ENCODE peak calls at places on chromosomes 7 and 10, in six cellular contexts. One of them, this sample, is unnamed.
A peak's percentile ranks its signal among the peaks of the same experiment; 100 is the strongest.

GRCh38 chr7:11625669-11626068 is 206.3 kb downstream of the THSD7A start:
- DNase-seq in ovary: no peak
- DNase-seq in hepatocyte: no peak
- DNase-seq in esophagus squamous epithelium: no peak
- DNase-seq in CD8-positive, alpha-beta memory T cell: no peak
- DNase-seq in upper lobe of right lung: no peak
- DNase-seq in this sample: no peak

GRCh38 chr7:105224884-105225651 is 163.7 kb downstream of the SRPK2 start:
- DNase-seq in ovary: no peak
- DNase-seq in hepatocyte: peak; percentile 20
- DNase-seq in CD8-positive, alpha-beta memory T cell: no peak
- DNase-seq in esophagus squamous epithelium: no peak
- DNase-seq in upper lobe of right lung: no peak
- DNase-seq in this sample: no peak

GRCh38 chr7:127760436-127761031 is 108.5 kb downstream of the SND1 start:
- DNase-seq in ovary: no peak
- DNase-seq in CD8-positive, alpha-beta memory T cell: no peak
- DNase-seq in esophagus squamous epithelium: no peak
- DNase-seq in hepatocyte: no peak
- DNase-seq in upper lobe of right lung: no peak
- DNase-seq in this sample: no peak

GRCh38 chr10:525565-526315 is 163.7 kb downstream of the DIP2C start:
- DNase-seq in ovary: no peak
- DNase-seq in hepatocyte: no peak
- DNase-seq in CD8-positive, alpha-beta memory T cell: no peak
- DNase-seq in upper lobe of right lung: peak; percentile 41
- DNase-seq in esophagus squamous epithelium: no peak
- DNase-seq in this sample: peak; percentile 62

GRCh38 chr10:114532226-114532625 is 125.8 kb downstream of the ABLIM1 start:
- DNase-seq in hepatocyte: no peak
- DNase-seq in ovary: no peak
- DNase-seq in CD8-positive, alpha-beta memory T cell: no peak
- DNase-seq in upper lobe of right lung: no peak
- DNase-seq in esophagus squamous epithelium: no peak
- DNase-seq in this sample: no peak

GRCh38 chr7:50711271-50712175 is 71.2 kb downstream of the GRB10 start:
- DNase-seq in upper lobe of right lung: no peak
- DNase-seq in ovary: no peak
- DNase-seq in esophagus squamous epithelium: no peak
- DNase-seq in hepatocyte: no peak
- DNase-seq in CD8-positive, alpha-beta memory T cell: no peak
- DNase-seq in this sample: no peak

GRCh38 chr10:86290933-86291615 is 75.5 kb downstream of the GRID1 start:
- DNase-seq in hepatocyte: no peak
- DNase-seq in CD8-positive, alpha-beta memory T cell: no peak
- DNase-seq in esophagus squamous epithelium: no peak
- DNase-seq in upper lobe of right lung: peak; percentile 42
- DNase-seq in ovary: peak; percentile 1
- DNase-seq in this sample: peak; percentile 59

GRCh38 chr7:83976302-83976701 is 218.3 kb downstream of the SEMA3A start:
- DNase-seq in upper lobe of right lung: no peak
- DNase-seq in esophagus squamous epithelium: no peak
- DNase-seq in CD8-positive, alpha-beta memory T cell: no peak
- DNase-seq in hepatocyte: peak; percentile 58
- DNase-seq in ovary: no peak
- DNase-seq in this sample: no peak

GRCh38 chr7:125984795-125985194 is 1055.2 kb upstream of the POT1 start:
- DNase-seq in esophagus squamous epithelium: no peak
- DNase-seq in hepatocyte: no peak
- DNase-seq in ovary: no peak
- DNase-seq in CD8-positive, alpha-beta memory T cell: no peak
- DNase-seq in upper lobe of right lung: no peak
- DNase-seq in this sample: no peak

GRCh38 chr7:23696916-23697441 is 13.0 kb upstream of the STK31 start:
- DNase-seq in CD8-positive, alpha-beta memory T cell: peak; percentile 69
- DNase-seq in upper lobe of right lung: peak; percentile 78
- DNase-seq in ovary: no peak
- DNase-seq in esophagus squamous epithelium: no peak
- DNase-seq in hepatocyte: peak; percentile 63
- DNase-seq in this sample: peak; percentile 85

GRCh38 chr10:112815238-112816032 is 134.6 kb upstream of the TCF7L2 start:
- DNase-seq in ovary: no peak
- DNase-seq in hepatocyte: peak; percentile 23
- DNase-seq in upper lobe of right lung: no peak
- DNase-seq in esophagus squamous epithelium: no peak
- DNase-seq in CD8-positive, alpha-beta memory T cell: no peak
- DNase-seq in this sample: no peak

GRCh38 chr10:87861034-87861433 is 2.3 kb downstream of the KLLN start:
- DNase-seq in esophagus squamous epithelium: no peak
- DNase-seq in ovary: no peak
- DNase-seq in CD8-positive, alpha-beta memory T cell: no peak
- DNase-seq in upper lobe of right lung: no peak
- DNase-seq in hepatocyte: peak; percentile 19
- DNase-seq in this sample: no peak

GRCh38 chr7:145082366-145083240 is 246.8 kb upstream of the TPK1 start:
- DNase-seq in CD8-positive, alpha-beta memory T cell: no peak
- DNase-seq in upper lobe of right lung: no peak
- DNase-seq in hepatocyte: no peak
- DNase-seq in esophagus squamous epithelium: no peak
- DNase-seq in ovary: no peak
- DNase-seq in this sample: no peak

GRCh38 chr10:11886851-11887250 is 63.7 kb downstream of the PROSER2 start:
- DNase-seq in CD8-positive, alpha-beta memory T cell: no peak
- DNase-seq in esophagus squamous epithelium: no peak
- DNase-seq in ovary: no peak
- DNase-seq in hepatocyte: no peak
- DNase-seq in upper lobe of right lung: peak; percentile 57
- DNase-seq in this sample: peak; percentile 54

GRCh38 chr10:87952612-87953011 is 89.2 kb downstream of the PTEN start:
- DNase-seq in upper lobe of right lung: no peak
- DNase-seq in ovary: no peak
- DNase-seq in CD8-positive, alpha-beta memory T cell: no peak
- DNase-seq in esophagus squamous epithelium: no peak
- DNase-seq in hepatocyte: no peak
- DNase-seq in this sample: no peak

GRCh38 chr7:1940863-1941262 is 270.8 kb downstream of the ELFN1 start:
- DNase-seq in esophagus squamous epithelium: no peak
- DNase-seq in ovary: no peak
- DNase-seq in upper lobe of right lung: no peak
- DNase-seq in hepatocyte: no peak
- DNase-seq in CD8-positive, alpha-beta memory T cell: no peak
- DNase-seq in this sample: peak; percentile 82

GRCh38 chr10:132465193-132465888 is 68.3 kb downstream of the PWWP2B start:
- DNase-seq in esophagus squamous epithelium: no peak
- DNase-seq in hepatocyte: no peak
- DNase-seq in upper lobe of right lung: no peak
- DNase-seq in CD8-positive, alpha-beta memory T cell: peak; percentile 33
- DNase-seq in ovary: no peak
- DNase-seq in this sample: peak; percentile 67

GRCh38 chr10:22324893-22325271 is 4.0 kb downstream of the BMI1 start:
- DNase-seq in hepatocyte: no peak
- DNase-seq in CD8-positive, alpha-beta memory T cell: no peak
- DNase-seq in upper lobe of right lung: no peak
- DNase-seq in ovary: no peak
- DNase-seq in esophagus squamous epithelium: no peak
- DNase-seq in this sample: no peak
- H3K27me3 ChIP-seq in hepatocyte: peaks cover 27% of the 10 kb centered on the region
- H3K27me3 ChIP-seq in CD8-positive, alpha-beta memory T cell: peaks cover 13% of the 10 kb centered on the region
- H3K27me3 ChIP-seq in upper lobe of right lung: peaks cover 6% of the 10 kb centered on the region
- H3K27me3 ChIP-seq in ovary: no peaks in the 10 kb centered on the region
- H3K27me3 ChIP-seq in esophagus squamous epithelium: no peaks in the 10 kb centered on the region
- H3K27me3 ChIP-seq in this sample: no peaks in the 10 kb centered on the region

GRCh38 chr10:110413049-110413783 is 84.5 kb upstream of the DUSP5 start:
- DNase-seq in upper lobe of right lung: no peak
- DNase-seq in hepatocyte: no peak
- DNase-seq in ovary: no peak
- DNase-seq in CD8-positive, alpha-beta memory T cell: no peak
- DNase-seq in esophagus squamous epithelium: no peak
- DNase-seq in this sample: no peak
- H3K27me3 ChIP-seq in upper lobe of right lung: no peaks in the 10 kb centered on the region
- H3K27me3 ChIP-seq in hepatocyte: no peaks in the 10 kb centered on the region
- H3K27me3 ChIP-seq in ovary: no peaks in the 10 kb centered on the region
- H3K27me3 ChIP-seq in CD8-positive, alpha-beta memory T cell: no peaks in the 10 kb centered on the region
- H3K27me3 ChIP-seq in esophagus squamous epithelium: no peaks in the 10 kb centered on the region
- H3K27me3 ChIP-seq in this sample: no peaks in the 10 kb centered on the region

DNA sequence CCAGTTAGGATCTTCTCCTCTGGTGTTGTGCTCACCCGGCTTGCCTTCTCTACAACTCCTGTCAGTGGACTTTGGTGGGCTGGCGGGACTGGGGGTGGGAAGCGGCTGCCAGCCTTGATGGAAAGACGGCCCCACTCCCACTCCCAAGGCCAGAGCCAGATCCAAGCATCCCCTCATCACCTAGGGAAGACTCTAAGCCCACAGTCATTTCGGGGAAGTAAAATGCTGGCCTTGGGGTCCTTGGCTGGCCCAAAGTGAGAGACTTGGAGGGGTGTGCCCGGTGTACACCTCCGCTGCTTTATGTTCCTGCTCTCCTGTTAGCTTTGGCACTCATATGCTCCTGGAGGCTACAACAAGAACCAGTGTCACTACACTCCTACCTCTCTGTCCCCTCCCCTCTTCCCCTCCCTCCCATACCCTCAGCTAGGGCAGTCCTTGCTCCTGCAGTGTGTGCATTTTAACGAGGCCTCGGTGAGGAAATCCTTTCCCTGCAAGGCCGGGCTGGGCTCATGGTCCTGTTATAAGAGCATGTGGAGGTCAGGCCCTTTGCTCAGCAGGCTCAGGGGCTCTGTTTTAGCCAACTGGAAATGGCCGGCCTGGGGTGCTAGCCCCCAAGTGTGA is 995 bp upstream of the HOXA10 start:
- DNase-seq in CD8-positive, alpha-beta memory T cell: peak; percentile 27
- DNase-seq in hepatocyte: no peak
- DNase-seq in esophagus squamous epithelium: no peak
- DNase-seq in upper lobe of right lung: peak; percentile 52
- DNase-seq in ovary: no peak
- DNase-seq in this sample: peak; percentile 34
- H3K27me3 ChIP-seq in CD8-positive, alpha-beta memory T cell: peaks cover 63% of the 10 kb centered on the region
- H3K27me3 ChIP-seq in hepatocyte: peaks cover 95% of the 10 kb centered on the region
- H3K27me3 ChIP-seq in esophagus squamous epithelium: peaks cover 64% of the 10 kb centered on the region
- H3K27me3 ChIP-seq in upper lobe of right lung: peaks cover 100% of the 10 kb centered on the region
- H3K27me3 ChIP-seq in ovary: peaks cover 15% of the 10 kb centered on the region
- H3K27me3 ChIP-seq in this sample: peaks cover 100% of the 10 kb centered on the region

GRCh38 chr10:110163841-110164240 is 43.6 kb upstream of the MXI1 start:
- DNase-seq in esophagus squamous epithelium: no peak
- DNase-seq in upper lobe of right lung: no peak
- DNase-seq in ovary: no peak
- DNase-seq in hepatocyte: no peak
- DNase-seq in CD8-positive, alpha-beta memory T cell: no peak
- DNase-seq in this sample: no peak

GRCh38 chr10:110165867-110166266 is 41.5 kb upstream of the MXI1 start:
- DNase-seq in ovary: no peak
- DNase-seq in CD8-positive, alpha-beta memory T cell: no peak
- DNase-seq in esophagus squamous epithelium: no peak
- DNase-seq in upper lobe of right lung: no peak
- DNase-seq in hepatocyte: no peak
- DNase-seq in this sample: no peak

GRCh38 chr10:110165239-110165638 is 42.2 kb upstream of the MXI1 start:
- DNase-seq in esophagus squamous epithelium: no peak
- DNase-seq in CD8-positive, alpha-beta memory T cell: no peak
- DNase-seq in upper lobe of right lung: no peak
- DNase-seq in hepatocyte: no peak
- DNase-seq in ovary: no peak
- DNase-seq in this sample: peak; percentile 9

GRCh38 chr10:110162749-110163148 is 44.7 kb upstream of the MXI1 start:
- DNase-seq in CD8-positive, alpha-beta memory T cell: no peak
- DNase-seq in esophagus squamous epithelium: no peak
- DNase-seq in hepatocyte: no peak
- DNase-seq in ovary: no peak
- DNase-seq in upper lobe of right lung: no peak
- DNase-seq in this sample: peak; percentile 57

DNA sequence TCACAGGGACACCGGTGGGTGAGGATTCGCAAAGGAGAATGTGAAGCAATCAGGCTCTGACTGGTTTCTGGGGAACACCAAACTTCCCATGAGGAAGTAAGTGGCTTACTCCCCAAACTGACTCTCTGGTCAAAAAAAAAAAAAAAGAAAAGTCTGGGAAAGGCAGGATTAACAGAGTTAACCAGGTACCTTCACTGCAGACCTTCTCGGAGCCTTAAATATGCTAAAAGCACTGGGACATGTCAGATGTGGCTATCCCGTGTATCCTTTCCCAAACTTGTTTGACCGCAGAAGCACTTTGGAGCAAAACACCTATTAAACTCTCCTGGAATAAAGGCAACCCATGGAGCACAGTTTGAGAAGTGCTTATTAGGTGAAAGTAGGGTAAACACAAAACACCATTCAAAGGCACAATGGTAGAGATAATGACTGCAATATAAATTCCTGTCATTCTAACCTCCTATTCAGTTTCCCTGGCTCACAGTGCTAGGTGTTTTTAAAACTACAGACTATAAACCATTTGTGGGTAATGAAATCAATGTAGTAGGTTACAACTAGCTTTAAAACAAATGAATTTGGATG is 44.1 kb upstream of the MXI1 start:
- DNase-seq in hepatocyte: no peak
- DNase-seq in ovary: no peak
- DNase-seq in CD8-positive, alpha-beta memory T cell: no peak
- DNase-seq in upper lobe of right lung: no peak
- DNase-seq in esophagus squamous epithelium: no peak
- DNase-seq in this sample: no peak
- H3K27me3 ChIP-seq in hepatocyte: peaks cover 7% of the 10 kb centered on the region
- H3K27me3 ChIP-seq in ovary: no peaks in the 10 kb centered on the region
- H3K27me3 ChIP-seq in CD8-positive, alpha-beta memory T cell: peaks cover 59% of the 10 kb centered on the region
- H3K27me3 ChIP-seq in upper lobe of right lung: peaks cover 16% of the 10 kb centered on the region
- H3K27me3 ChIP-seq in esophagus squamous epithelium: no peaks in the 10 kb centered on the region
- H3K27me3 ChIP-seq in this sample: no peaks in the 10 kb centered on the region

GRCh38 chr7:155515318-155515717 is 31.0 kb downstream of the CNPY1 start:
- DNase-seq in hepatocyte: no peak
- DNase-seq in ovary: no peak
- DNase-seq in CD8-positive, alpha-beta memory T cell: no peak
- DNase-seq in esophagus squamous epithelium: no peak
- DNase-seq in upper lobe of right lung: no peak
- DNase-seq in this sample: no peak

GRCh38 chr7:155517452-155517851 is 28.9 kb downstream of the CNPY1 start:
- DNase-seq in hepatocyte: no peak
- DNase-seq in CD8-positive, alpha-beta memory T cell: no peak
- DNase-seq in ovary: no peak
- DNase-seq in upper lobe of right lung: no peak
- DNase-seq in esophagus squamous epithelium: no peak
- DNase-seq in this sample: no peak

GRCh38 chr7:155517969-155518368 is 28.4 kb downstream of the CNPY1 start:
- DNase-seq in CD8-positive, alpha-beta memory T cell: no peak
- DNase-seq in ovary: no peak
- DNase-seq in hepatocyte: no peak
- DNase-seq in esophagus squamous epithelium: no peak
- DNase-seq in upper lobe of right lung: peak; percentile 19
- DNase-seq in this sample: no peak

GRCh38 chr7:155518633-155519032 is 27.7 kb downstream of the CNPY1 start:
- DNase-seq in upper lobe of right lung: peak; percentile 39
- DNase-seq in hepatocyte: no peak
- DNase-seq in ovary: no peak
- DNase-seq in CD8-positive, alpha-beta memory T cell: no peak
- DNase-seq in esophagus squamous epithelium: no peak
- DNase-seq in this sample: no peak

DNA sequence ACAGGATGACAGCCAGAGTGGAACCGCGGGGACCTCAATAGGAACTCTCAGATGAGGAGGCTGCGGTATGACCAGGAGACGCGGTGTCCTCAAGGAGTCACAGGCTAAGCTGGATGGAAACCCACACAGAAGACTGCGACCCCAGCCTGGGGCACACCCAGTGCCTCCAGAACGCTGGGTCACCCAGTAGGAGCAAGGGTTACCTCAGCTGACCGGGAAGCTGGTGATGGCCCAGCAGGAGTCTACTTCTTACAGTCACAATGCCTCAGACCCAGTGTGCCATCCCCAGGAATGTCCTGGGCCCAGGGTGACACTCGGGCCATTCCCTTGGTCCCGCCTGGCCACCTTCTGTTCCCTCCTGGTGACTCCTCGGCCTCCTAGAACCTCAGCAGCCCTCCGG is 29.9 kb downstream of the CNPY1 start:
- DNase-seq in hepatocyte: no peak
- DNase-seq in ovary: no peak
- DNase-seq in upper lobe of right lung: no peak
- DNase-seq in CD8-positive, alpha-beta memory T cell: no peak
- DNase-seq in esophagus squamous epithelium: no peak
- DNase-seq in this sample: no peak
- H3K27me3 ChIP-seq in hepatocyte: peaks cover 91% of the 10 kb centered on the region
- H3K27me3 ChIP-seq in ovary: no peaks in the 10 kb centered on the region
- H3K27me3 ChIP-seq in upper lobe of right lung: peaks cover 61% of the 10 kb centered on the region
- H3K27me3 ChIP-seq in CD8-positive, alpha-beta memory T cell: peaks cover 14% of the 10 kb centered on the region
- H3K27me3 ChIP-seq in esophagus squamous epithelium: peaks cover 6% of the 10 kb centered on the region
- H3K27me3 ChIP-seq in this sample: peaks cover 75% of the 10 kb centered on the region